ENCODE peak calls at places on chromosomes 7 and 10, in seven cellular contexts. W, J, X, Q, O, E and K are unnamed samples.

GRCh38 chr7:119664601-119665000 is 608.4 kb upstream of the KCND2 start:
- DNase-seq in W (peak; percentile 87), J (no peak), X (no peak), Q (peak; percentile 68), O (no peak), E (no peak), K (no peak)

GRCh38 chr10:114359041-114359952 is 45.0 kb downstream of the AFAP1L2 start:
- DNase-seq in W (peak; percentile 93), J (no peak), X (no peak), Q (peak; percentile 64), O (no peak), E (no peak), K (no peak)

GRCh38 chr10:127267442-127267841 is 71.1 kb upstream of the INSYN2A start:
- DNase-seq in W (no peak), J (no peak), X (no peak), Q (no peak), O (no peak), E (no peak), K (no peak)

GRCh38 chr10:101986277-101986971 is 69.5 kb downstream of the ARMH3 start:
- DNase-seq in W (peak; percentile 53), J (no peak), X (peak; percentile 53), Q (no peak), O (no peak), E (no peak), K (no peak)

GRCh38 chr10:116269612-116270011 is 3.4 kb downstream of the GFRA1 start:
- DNase-seq in W (no peak), J (no peak), X (no peak), Q (no peak), O (no peak), E (no peak), K (no peak)

GRCh38 chr10:113456741-113457140 is 96.1 kb upstream of the HABP2 start:
- DNase-seq in W (no peak), J (no peak), X (no peak), Q (no peak), O (no peak), E (no peak), K (no peak)

GRCh38 chr7:151233111-151233701 is 923 bp downstream of the CHPF2 start:
- DNase-seq in W (peak; percentile 81), J (peak; percentile 29), X (peak; percentile 52), Q (peak; percentile 83), O (no peak), E (peak; percentile 40), K (no peak)

GRCh38 chr7:80918909-80919721 is at the start of gene SEMA3C:
- DNase-seq in W (peak; percentile 99), J (peak; percentile 89), X (peak; percentile 94), Q (peak; percentile 93), O (peak; percentile 59), E (no peak), K (peak; percentile 91)

GRCh38 chr10:38118072-38118807 is 24.1 kb downstream of the ZNF37A start:
- DNase-seq in W (peak; percentile 51), J (no peak), X (no peak), Q (peak; percentile 2), O (no peak), E (no peak), K (no peak)

GRCh38 chr7:722847-723246 is 3.7 kb upstream of the DNAAF5 start:
- DNase-seq in W (no peak), J (no peak), X (no peak), Q (no peak), O (no peak), E (no peak), K (no peak)

GRCh38 chr7:26685636-26686035 is 178.8 kb downstream of the SKAP2 start:
- DNase-seq in W (no peak), J (no peak), X (no peak), Q (peak; percentile 15), O (no peak), E (no peak), K (no peak)

GRCh38 chr10:21899736-21900135 is 103.8 kb downstream of the DNAJC1 start:
- DNase-seq in W (no peak), J (no peak), X (no peak), Q (no peak), O (no peak), E (no peak), K (no peak)

GRCh38 chr10:48447356-48448215 is 141.1 kb downstream of the MAPK8 start:
- DNase-seq in W (no peak), J (no peak), X (peak; percentile 22), Q (no peak), O (no peak), E (no peak), K (no peak)

GRCh38 chr10:59865101-59865500 is 41.3 kb downstream of the CCDC6 start:
- DNase-seq in W (peak; percentile 65), J (no peak), X (peak; percentile 65), Q (no peak), O (no peak), E (no peak), K (no peak)

GRCh38 chr10:12539350-12540164 is 190.2 kb downstream of the CAMK1D start:
- DNase-seq in W (peak; percentile 12), J (no peak), X (no peak), Q (no peak), O (no peak), E (no peak), K (no peak)

GRCh38 chr10:52801951-52802350 is 29.4 kb upstream of the MBL2 start:
- DNase-seq in W (peak; percentile 20), J (no peak), X (no peak), Q (no peak), O (no peak), E (no peak), K (no peak)

GRCh38 chr10:132591166-132591971 is 53.8 kb downstream of the INPP5A start:
- DNase-seq in W (peak; percentile 48), J (no peak), X (peak; percentile 77), Q (peak; percentile 26), O (no peak), E (no peak), K (no peak)

GRCh38 chr10:132550366-132551092 is 12.9 kb downstream of the INPP5A start:
- DNase-seq in W (no peak), J (no peak), X (peak; percentile 24), Q (no peak), O (no peak), E (no peak), K (no peak)

GRCh38 chr10:14822879-14823755 is 14.7 kb downstream of the CDNF start:
- DNase-seq in W (peak; percentile 72), J (peak; percentile 52), X (peak; percentile 31), Q (peak; percentile 48), O (no peak), E (no peak), K (peak; percentile 35)

GRCh38 chr7:151077705-151078232 is 2.8 kb downstream of the FASTK start:
- DNase-seq in W (no peak), J (no peak), X (peak; percentile 66), Q (no peak), O (no peak), E (no peak), K (no peak)